ENCODE peak calls at places on chromosomes 2 and 18, in seven cellular contexts. J is cardiac muscle cell, E is fibroblast of lung, K is sigmoid colon, N is GM12878, B is DND-41, Q is hepatocyte. M is an unnamed sample.

GRCh38 chr2:115560671-115561070 is 1118.2 kb downstream of the DPP10 start:
- DNase-seq in K (no peak), Q (no peak), E (no peak), J (no peak), B (no peak), N (no peak), M (no peak)

GRCh38 chr2:159515482-159515881 is 100.9 kb downstream of the BAZ2B start:
- DNase-seq in E (no peak), J (no peak), K (no peak), Q (no peak), N (no peak), B (no peak), M (no peak)

GRCh38 chr2:61811821-61812220 is 42.0 kb downstream of the FAM161A start:
- DNase-seq in Q (peak; percentile 21), B (no peak), N (no peak), E (no peak), J (peak; percentile 33), K (no peak), M (no peak)

GRCh38 chr2:232321817-232322559 is 56.6 kb upstream of the ALPP start:
- DNase-seq in J (no peak), Q (no peak), K (peak; percentile 58), B (no peak), E (no peak), N (no peak), M (no peak)

GRCh38 chr18:50099725-50100414 is 95.1 kb downstream of the MYO5B start:
- DNase-seq in K (no peak), B (no peak), J (no peak), E (peak; percentile 72), N (peak; percentile 36), Q (peak; percentile 40), M (peak; percentile 99)

GRCh38 chr18:46148810-46149209 is 44.6 kb downstream of the HAUS1 start:
- DNase-seq in E (peak; percentile 41), B (peak; percentile 70), N (no peak), J (peak; percentile 68), K (no peak), Q (peak; percentile 75), M (peak; percentile 61)

GRCh38 chr2:110777531-110778311 is 45.3 kb downstream of the ACOXL start:
- DNase-seq in Q (no peak), K (no peak), E (no peak), N (no peak), B (no peak), J (no peak), M (no peak)

GRCh38 chr18:3456686-3457069 is 6.7 kb downstream of the TGIF1 start:
- DNase-seq in B (no peak), E (no peak), N (no peak), J (no peak), Q (peak; percentile 59), K (no peak), M (peak; percentile 48)

GRCh38 chr2:94759211-94759610 is 112.0 kb upstream of the TEKT4 start:
- DNase-seq in Q (no peak), B (peak; percentile 66), J (no peak), N (no peak), K (no peak), E (no peak), M (no peak)

GRCh38 chr2:171244466-171244969 is 83.8 kb upstream of the TLK1 start:
- DNase-seq in J (peak; percentile 53), N (no peak), K (no peak), Q (peak; percentile 8), E (peak; percentile 43), B (no peak), M (peak; percentile 82)

GRCh38 chr2:170660406-170660805 is 54.7 kb upstream of the SP5 start:
- DNase-seq in Q (no peak), N (no peak), J (peak; percentile 19), B (no peak), E (peak; percentile 47), K (no peak), M (no peak)

GRCh38 chr2:119982506-119982905 is 30.4 kb upstream of the EPB41L5 start:
- DNase-seq in Q (no peak), J (no peak), N (no peak), B (no peak), K (no peak), E (no peak), M (no peak)

GRCh38 chr2:84854835-84855234 is 26.0 kb downstream of the TRABD2A start:
- DNase-seq in J (no peak), K (no peak), Q (no peak), E (no peak), B (no peak), N (no peak), M (no peak)

GRCh38 chr2:98551316-98551715 is 57.0 kb downstream of the COA5 start:
- DNase-seq in N (no peak), K (no peak), B (no peak), Q (no peak), E (no peak), J (no peak), M (no peak)

GRCh38 chr2:65024149-65024829 is 31.9 kb upstream of the CEP68 start:
- DNase-seq in N (no peak), Q (no peak), E (peak; percentile 82), K (no peak), B (no peak), J (peak; percentile 81), M (peak; percentile 82)

GRCh38 chr2:215830313-215830712 is 183.0 kb downstream of the MREG start:
- DNase-seq in B (no peak), J (peak; percentile 85), N (no peak), Q (peak; percentile 67), E (peak; percentile 86), K (peak; percentile 64), M (peak; percentile 82)

GRCh38 chr2:46380038-46380940 is 83.1 kb downstream of the EPAS1 start:
- DNase-seq in Q (no peak), N (no peak), K (no peak), B (no peak), J (no peak), E (no peak), M (no peak)

GRCh38 chr2:39865751-39866150 is 86.7 kb upstream of the THUMPD2 start:
- DNase-seq in Q (no peak), E (no peak), K (no peak), B (peak; percentile 48), J (no peak), N (no peak), M (no peak)

GRCh38 chr2:128237081-128237534 is 81.6 kb downstream of the HS6ST1 start:
- DNase-seq in B (no peak), K (no peak), E (peak; percentile 86), Q (no peak), J (no peak), N (no peak), M (no peak)

GRCh38 chr2:173909846-173910245 is 55.3 kb downstream of the SP3 start:
- DNase-seq in E (peak; percentile 57), N (no peak), B (no peak), K (no peak), Q (no peak), J (no peak), M (peak; percentile 17)

GRCh38 chr2:180871649-180872048 is 108.8 kb upstream of the UBE2E3 start:
- DNase-seq in Q (no peak), K (no peak), E (peak; percentile 29), J (no peak), B (no peak), N (no peak), M (no peak)

GRCh38 chr2:170115501-170116229 is 62.3 kb upstream of the MYO3B start:
- DNase-seq in N (no peak), K (no peak), Q (peak; percentile 44), J (no peak), E (no peak), B (no peak), M (no peak)

GRCh38 chr2:101854877-101855276 is 136.9 kb upstream of the IL1R2 start:
- DNase-seq in K (no peak), E (no peak), N (no peak), Q (peak; percentile 82), B (no peak), J (no peak), M (no peak)

GRCh38 chr18:8367217-8367988 is 241.8 kb upstream of the RAB12 start:
- DNase-seq in K (no peak), B (no peak), E (peak; percentile 27), Q (peak; percentile 70), J (peak; percentile 22), N (no peak), M (peak; percentile 8)

GRCh38 chr2:122710049-122710448 is 954.6 kb downstream of the TSN start:
- DNase-seq in Q (no peak), N (no peak), K (no peak), B (no peak), E (no peak), J (no peak), M (no peak)

GRCh38 chr18:79847606-79848293 is 50.0 kb downstream of the KCNG2 start:
- DNase-seq in Q (no peak), K (no peak), B (no peak), J (no peak), E (no peak), N (no peak), M (no peak)
- H3K27me3 ChIP-seq in Q (no peaks in the 10 kb centered on the region), K (no peaks in the 10 kb centered on the region), B (no peaks in the 10 kb centered on the region), J (no peaks in the 10 kb centered on the region), E (no peaks in the 10 kb centered on the region), N (no peaks in the 10 kb centered on the region), M (no peaks in the 10 kb centered on the region)

GRCh38 chr2:178211460-178211859 is 17.1 kb downstream of the OSBPL6 start:
- DNase-seq in N (no peak), J (no peak), B (no peak), K (no peak), E (no peak), Q (no peak), M (no peak)
- TF ChIP-seq CTCF in N (no peak), J (no peak), B (no peak), K (no peak), E (no peak), Q (no peak), M (no peak)

DNA sequence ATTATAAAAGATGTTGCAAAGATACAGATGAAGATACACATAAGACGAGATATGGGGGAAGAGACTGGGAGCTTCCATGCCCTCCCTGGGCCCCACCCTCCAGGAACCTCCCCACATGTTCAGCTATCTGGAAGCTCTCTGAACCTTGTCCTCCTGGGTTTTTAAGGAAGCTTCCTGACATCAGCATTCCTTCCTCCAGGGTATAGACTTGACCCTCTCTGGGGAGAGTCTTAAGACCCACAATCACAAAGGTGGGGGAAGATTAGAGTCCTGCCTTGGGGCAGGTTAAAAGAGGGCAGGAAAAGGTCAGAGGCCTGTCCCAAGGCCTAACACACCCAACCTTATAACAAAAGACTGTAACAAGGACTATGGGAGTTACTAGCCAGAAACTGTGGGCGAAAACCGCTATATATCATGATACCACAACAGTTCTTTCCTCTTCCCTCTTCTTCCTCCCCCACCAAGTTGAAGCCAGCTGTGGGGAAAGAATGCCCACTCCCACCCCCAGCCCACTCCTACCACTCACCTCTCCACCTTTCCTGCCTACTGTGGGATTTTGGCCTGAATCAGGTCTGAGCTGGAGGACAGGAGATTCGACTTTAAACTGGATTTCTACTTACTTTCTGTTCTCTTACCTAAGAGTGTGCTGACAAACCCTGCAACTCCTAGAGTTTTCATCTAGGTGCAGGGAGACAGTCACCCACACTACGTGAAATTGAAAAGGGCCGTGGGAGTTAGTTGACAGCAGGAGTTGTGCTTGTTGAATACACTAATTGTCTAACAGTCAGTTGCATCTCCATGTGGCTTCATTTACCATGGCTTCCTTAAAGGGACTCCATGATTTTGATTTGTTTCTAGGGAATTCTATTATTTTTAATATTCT is 105.0 kb downstream of the LAMA3 start:
- DNase-seq in K (no peak), J (no peak), N (no peak), E (no peak), Q (no peak), B (no peak), M (no peak)
- H3K4me3 ChIP-seq in K (no peak overlapping the region), J (no peak overlapping the region), N (no peak overlapping the region), E (no peak overlapping the region), Q (no peak overlapping the region), B (no peak overlapping the region), M (no peak overlapping the region)

GRCh38 chr2:206274434-206275273 is at the start of gene ZDBF2:
- DNase-seq in K (peak; percentile 69), J (peak; percentile 81), E (peak; percentile 75), N (no peak), Q (peak; percentile 78), B (no peak), M (peak; percentile 21)
- H3K27me3 ChIP-seq in K (peaks cover 13% of the 10 kb centered on the region), J (peaks cover 93% of the 10 kb centered on the region), E (peaks cover 9% of the 10 kb centered on the region), N (peaks cover 7% of the 10 kb centered on the region), Q (peaks cover 72% of the 10 kb centered on the region), B (no peaks in the 10 kb centered on the region), M (peaks cover 10% of the 10 kb centered on the region)

M was measured in bronchial epithelial cell.